ENCODE peak calls at places on chromosome 16, in four cellular contexts. A is C1 segment of cervical spinal cord; U is GM23338; W is CD8-positive, alpha-beta memory T cell. C is an unnamed sample.
A peak's percentile ranks its signal among the peaks of the same experiment; 100 is the strongest.

GRCh38 chr16:78609542-78610253 is 510.2 kb downstream of the WWOX start:
- DNase-seq in A (no peak), U (no peak), W (no peak), C (no peak)

GRCh38 chr16:56300901-56301351 is 109.6 kb downstream of the GNAO1 start:
- DNase-seq in A (no peak), U (no peak), W (no peak), C (no peak)

GRCh38 chr16:3979070-3979469 is 98.6 kb upstream of the CREBBP start:
- DNase-seq in A (no peak), U (no peak), W (no peak), C (no peak)

GRCh38 chr16:81005644-81006471 is 827 bp downstream of the CMC2 start:
- DNase-seq in A (no peak), U (peak; percentile 46), W (no peak), C (no peak)

GRCh38 chr16:57951204-57951960 is 19.5 kb downstream of the CNGB1 start:
- DNase-seq in A (no peak), U (no peak), W (no peak), C (no peak)

GRCh38 chr16:24478401-24478800 is 61.0 kb upstream of the RBBP6 start:
- DNase-seq in A (no peak), U (no peak), W (no peak), C (no peak)

GRCh38 chr16:46961373-46962353 is 11.8 kb downstream of the DNAJA2 start:
- DNase-seq in A (no peak), U (no peak), W (peak; percentile 60), C (no peak)

GRCh38 chr16:30621765-30622164 is 11.6 kb upstream of the ZNF689 start:
- DNase-seq in A (no peak), U (no peak), W (no peak), C (no peak)

GRCh38 chr16:84593825-84594724 is 23.8 kb downstream of the COTL1 start:
- DNase-seq in A (peak; percentile 45), U (peak; percentile 64), W (peak; percentile 83), C (no peak)

GRCh38 chr16:22375117-22375962 is 921 bp upstream of the CDR2 start:
- DNase-seq in A (no peak), U (peak; percentile 32), W (no peak), C (no peak)

GRCh38 chr16:89860747-89861304 is 12.6 kb upstream of the TCF25 start:
- DNase-seq in A (no peak), U (peak; percentile 88), W (peak; percentile 74), C (no peak)

GRCh38 chr16:81945665-81946064 is 65.6 kb downstream of the SDR42E1 start:
- DNase-seq in A (no peak), U (no peak), W (no peak), C (no peak)

GRCh38 chr16:51144203-51144602 is 6.9 kb downstream of the SALL1 start:
- DNase-seq in A (no peak), U (no peak), W (no peak), C (no peak)

GRCh38 chr16:27224741-27225300 is 21.5 kb downstream of the KDM8 start:
- DNase-seq in A (no peak), U (no peak), W (no peak), C (no peak)

GRCh38 chr16:27445502-27446175 is 43.7 kb downstream of the IL21R start:
- DNase-seq in A (no peak), U (no peak), W (no peak), C (no peak)

GRCh38 chr16:54932737-54933254 is 2.1 kb downstream of the IRX5 start:
- DNase-seq in A (no peak), U (peak; percentile 69), W (no peak), C (no peak)

GRCh38 chr16:11254913-11255736 is 879 bp downstream of the SOCS1 start:
- DNase-seq in A (peak; percentile 50), U (no peak), W (peak; percentile 80), C (no peak)

GRCh38 chr16:61937646-61938045 is 98.6 kb downstream of the CDH8 start:
- DNase-seq in A (no peak), U (no peak), W (no peak), C (no peak)

GRCh38 chr16:9331503-9331902 is 240.1 kb downstream of the HAPSTR1 start:
- DNase-seq in A (no peak), U (no peak), W (no peak), C (no peak)

GRCh38 chr16:57646388-57647039 is 18.1 kb downstream of the ADGRG1 start:
- DNase-seq in A (no peak), U (no peak), W (no peak), C (no peak)

GRCh38 chr16:22098538-22099255 is 6.4 kb downstream of the VWA3A start:
- DNase-seq in A (no peak), U (peak; percentile 83), W (peak; percentile 36), C (no peak)

GRCh38 chr16:18983565-18984424 is at the start of gene TMC7:
- DNase-seq in A (peak; percentile 65), U (peak; percentile 97), W (no peak), C (peak; percentile 44)

GRCh38 chr16:12754824-12755543 is 48.7 kb downstream of the CPPED1 start:
- DNase-seq in A (no peak), U (no peak), W (no peak), C (no peak)

GRCh38 chr16:9437115-9437514 is 345.7 kb downstream of the HAPSTR1 start:
- DNase-seq in A (no peak), U (peak; percentile 33), W (no peak), C (no peak)

GRCh38 chr16:15639061-15639568 is 3.8 kb downstream of the MARF1 start:
- DNase-seq in A (no peak), U (no peak), W (peak; percentile 46), C (no peak)

GRCh38 chr16:11133344-11133921 is 122.6 kb downstream of the SOCS1 start:
- DNase-seq in A (no peak), U (no peak), W (no peak), C (peak; percentile 79)

GRCh38 chr16:50316102-50316847 is 49.9 kb downstream of the ADCY7 start:
- DNase-seq in A (no peak), U (no peak), W (no peak), C (no peak)

GRCh38 chr16:75579435-75579834 is 13.3 kb downstream of the GABARAPL2 start:
- DNase-seq in A (no peak), U (no peak), W (no peak), C (no peak)

GRCh38 chr16:64615647-64616280 is 506.1 kb downstream of the CDH11 start:
- DNase-seq in A (no peak), U (peak; percentile 71), W (no peak), C (peak; percentile 17)

GRCh38 chr16:51527349-51527748 is 376.3 kb upstream of the SALL1 start:
- DNase-seq in A (no peak), U (no peak), W (no peak), C (no peak)

GRCh38 chr16:73951541-73951940 is 345.1 kb upstream of the PSMD7 start:
- DNase-seq in A (no peak), U (no peak), W (no peak), C (peak; percentile 20)

GRCh38 chr16:53925011-53925410 is 221.1 kb downstream of the FTO start:
- DNase-seq in A (no peak), U (no peak), W (no peak), C (no peak)

GRCh38 chr16:11024333-11025053 is 80.1 kb downstream of the CLEC16A start:
- DNase-seq in A (no peak), U (no peak), W (no peak), C (no peak)

GRCh38 chr16:84818133-84818532 is 1.7 kb upstream of the CRISPLD2 start:
- DNase-seq in A (no peak), U (no peak), W (no peak), C (no peak)